ENCODE peak calls at places on chromosomes 7 and 10, in five cellular contexts. L, Y, D, P and A are unnamed samples.

GRCh38 chr10:114281461-114281860 is 42.4 kb downstream of the VWA2 start:
- DNase-seq in L (no peak), Y (peak), D (no peak), P (no peak), A (no peak)

GRCh38 chr10:30803058-30803457 is 173.5 kb upstream of the LYZL2 start:
- DNase-seq in L (no peak), Y (no peak), D (no peak), P (no peak), A (no peak)

GRCh38 chr10:124011464-124011863 is 81.9 kb downstream of the CHST15 start:
- DNase-seq in L (no peak), Y (no peak), D (no peak), P (peak), A (no peak)

GRCh38 chr10:80924063-80924952 is 386.6 kb downstream of the SH2D4B start:
- DNase-seq in L (no peak), Y (peak), D (peak), P (no peak), A (peak)

GRCh38 chr7:29310625-29311024 is 116.0 kb downstream of the CHN2 start:
- DNase-seq in L (no peak), Y (no peak), D (no peak), P (no peak), A (no peak)

GRCh38 chr10:87590705-87591588 is 68.7 kb upstream of the PAPSS2 start:
- DNase-seq in L (no peak), Y (no peak), D (no peak), P (no peak), A (no peak)

GRCh38 chr7:101362334-101363195 is at the start of gene COL26A1:
- DNase-seq in L (no peak), Y (peak), D (no peak), P (no peak), A (peak)

GRCh38 chr7:94332571-94332970 is 62.1 kb upstream of the COL1A2 start:
- DNase-seq in L (no peak), Y (no peak), D (no peak), P (no peak), A (no peak)

DNA sequence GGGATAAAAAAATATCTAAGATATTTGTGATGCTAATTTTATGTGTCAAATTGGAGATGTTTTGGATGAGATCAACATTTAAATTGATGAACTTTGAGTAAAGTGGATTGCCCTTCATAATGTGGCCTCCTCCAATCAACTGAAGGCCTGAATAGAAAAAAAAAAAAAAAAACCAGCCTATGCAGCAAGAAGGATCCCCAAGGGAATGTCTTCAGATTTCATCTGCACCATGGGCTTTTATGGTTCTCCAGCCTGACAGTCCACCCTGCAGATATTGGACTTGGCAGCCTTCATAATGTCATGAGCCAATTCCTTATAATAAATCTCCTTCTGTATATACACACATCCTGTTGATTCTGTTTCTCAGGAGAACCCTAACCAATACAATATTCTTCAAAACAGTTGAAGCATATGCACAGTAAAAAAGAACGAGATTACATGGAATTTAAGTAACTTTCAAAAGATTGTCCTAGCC is 316.9 kb upstream of the PLXDC2 start:
- DNase-seq in L (no peak), Y (no peak), D (no peak), P (no peak), A (no peak)
- H3K4me3 ChIP-seq in L (no peak), Y (no peak), D (no peak), P (no peak), A (no peak)

DNA sequence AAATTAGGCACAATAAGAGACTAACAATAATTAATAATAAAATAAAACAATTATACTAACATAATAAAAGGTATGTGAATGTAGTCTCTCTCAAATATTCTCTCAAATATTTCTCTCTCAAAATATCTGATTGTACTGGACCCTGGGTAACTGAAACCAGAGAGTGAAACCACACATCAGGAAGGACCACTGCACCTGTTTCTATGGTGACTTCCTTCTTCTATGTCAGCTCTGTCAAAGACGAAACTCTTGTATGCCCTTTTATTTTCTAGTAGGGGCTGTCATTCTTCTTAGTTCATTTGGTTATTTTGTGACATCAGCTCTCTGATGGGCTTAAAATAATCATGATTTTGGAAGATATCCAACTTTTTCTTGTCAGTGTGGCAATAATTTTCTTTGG is 428.0 kb upstream of the TPK1 start:
- DNase-seq in L (no peak), Y (no peak), D (no peak), P (no peak), A (no peak)
- H3K4me3 ChIP-seq in L (no peak), Y (no peak), D (no peak), P (no peak), A (no peak)

GRCh38 chr7:142797342-142797798 is 26.6 kb downstream of the PRSS2 start:
- DNase-seq in L (no peak), Y (no peak), D (no peak), P (no peak), A (no peak)
- H3K4me3 ChIP-seq in L (peak), Y (peak), D (peak), P (peak), A (peak)

DNA sequence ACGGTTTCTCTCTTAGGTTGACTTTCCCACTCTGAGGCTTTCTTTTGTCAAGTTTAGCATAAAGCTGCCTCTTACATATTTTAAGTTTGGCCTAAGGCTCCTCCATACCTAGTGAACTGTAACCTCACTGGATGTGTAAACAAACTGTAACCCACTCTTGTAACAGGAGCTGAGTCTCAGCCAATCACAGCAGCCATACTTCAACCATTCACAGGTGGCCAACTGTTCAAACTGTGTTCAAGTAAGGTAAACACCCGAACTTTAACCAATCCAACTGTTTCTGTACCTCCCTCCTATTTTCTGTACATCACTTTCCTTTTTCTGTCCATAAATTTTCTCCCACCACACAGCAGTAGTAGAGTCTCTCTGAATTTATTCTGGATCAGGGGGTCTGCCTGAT is 7.7 kb upstream of the NRBF2 start:
- DNase-seq in L (no peak), Y (no peak), D (no peak), P (no peak), A (no peak)
- H3K4me3 ChIP-seq in L (no peak), Y (no peak), D (no peak), P (no peak), A (no peak)

DNA sequence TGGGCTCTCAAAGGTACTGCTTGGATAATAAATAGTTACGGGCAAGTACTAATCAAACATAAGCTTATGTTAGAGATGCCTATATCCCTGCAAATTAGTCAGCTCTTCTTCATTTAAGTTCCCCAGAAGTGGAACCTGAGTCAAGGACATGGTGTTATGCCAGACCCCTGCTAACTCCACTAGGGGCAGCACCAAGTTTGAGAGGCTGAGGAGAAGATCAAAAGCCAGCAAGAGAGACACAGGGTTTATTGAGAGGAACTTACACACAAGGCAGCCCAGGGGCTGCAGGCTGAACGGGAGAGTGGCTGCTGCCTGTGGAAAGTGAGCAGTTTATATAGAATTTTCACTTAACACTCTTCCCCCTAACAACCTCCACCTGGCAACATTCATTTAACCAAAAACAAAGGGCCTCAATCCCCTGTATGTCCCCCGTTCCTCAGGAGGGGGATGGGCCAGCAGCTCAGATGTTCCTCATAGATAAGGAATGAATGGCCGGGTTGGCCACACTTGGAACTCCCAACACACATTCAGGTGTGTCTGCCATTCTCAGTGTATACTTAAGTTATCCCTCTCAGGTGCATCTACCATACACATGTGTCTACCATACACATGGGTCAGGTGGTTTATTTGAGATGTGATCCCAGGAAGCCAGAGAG is 62.6 kb upstream of the GHITM start:
- DNase-seq in L (no peak), Y (no peak), D (no peak), P (no peak), A (no peak)
- H3K4me3 ChIP-seq in L (no peak), Y (no peak), D (no peak), P (no peak), A (no peak)

DNA sequence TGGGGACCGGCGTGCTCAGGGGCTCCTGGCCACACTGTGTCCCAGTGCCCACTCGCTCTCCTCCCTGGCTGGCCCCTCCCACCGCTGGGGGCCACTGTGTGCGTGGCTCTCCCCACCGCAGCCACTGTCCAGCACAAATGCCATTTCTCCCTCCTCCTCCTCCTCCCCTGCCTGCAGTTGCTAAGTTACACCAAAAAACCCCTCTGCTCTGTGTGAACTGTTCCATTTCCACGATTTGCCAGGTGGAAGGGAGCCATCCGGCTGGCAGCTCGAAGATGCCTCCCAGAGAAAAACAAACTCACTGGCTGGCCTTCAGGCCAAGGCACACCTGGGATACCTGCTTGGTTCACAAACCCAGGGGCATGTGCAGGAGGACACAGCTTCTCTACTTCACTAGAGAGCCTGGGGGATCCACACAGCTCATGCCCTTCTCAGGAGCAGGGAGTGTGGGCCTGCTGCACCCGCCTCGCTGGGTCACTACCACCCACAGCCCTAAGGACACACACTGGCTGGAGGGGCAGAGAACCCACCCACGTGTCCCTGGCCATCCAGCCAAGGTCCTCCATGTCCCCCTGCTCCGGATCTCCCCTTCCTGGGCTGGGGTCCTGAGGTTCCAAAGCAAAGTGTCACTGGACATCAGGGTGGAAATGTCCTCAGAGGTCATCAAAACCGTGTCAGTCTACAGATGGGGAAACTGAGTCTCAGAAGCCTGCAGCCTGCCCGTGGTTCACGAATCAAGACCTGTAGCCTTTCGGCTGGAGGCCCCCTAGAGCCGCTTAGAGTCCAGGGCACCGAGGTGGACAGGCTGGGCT is 1.7 kb downstream of the RASGEF1A start:
- DNase-seq in L (no peak), Y (no peak), D (no peak), P (no peak), A (peak)
- H3K4me3 ChIP-seq in L (no peak), Y (no peak), D (no peak), P (no peak), A (no peak)

GRCh38 chr7:108211382-108212201 is 81.4 kb upstream of the LAMB4 start:
- DNase-seq in L (peak), Y (peak), D (peak), P (no peak), A (peak)
- H3K4me3 ChIP-seq in L (no peak), Y (no peak), D (no peak), P (no peak), A (no peak)

GRCh38 chr7:155802906-155803417 is 9.3 kb downstream of the SHH start:
- DNase-seq in L (no peak), Y (no peak), D (no peak), P (no peak), A (no peak)
- H3K4me3 ChIP-seq in L (no peak), Y (no peak), D (no peak), P (peak), A (no peak)